ENCODE peak calls at places on chromosomes 4 and X, in four cellular contexts. D is left cardiac atrium, G is left lung, S is occipital lobe. C is an unnamed sample.
A peak's percentile ranks its signal among the peaks of the same experiment; 100 is the strongest.

GRCh38 chrX:3712080-3712869 is 1.2 kb downstream of the PRKX start:
- DNase-seq in G (no peak), D (peak; percentile 41), S (no peak), C (no peak)

GRCh38 chrX:109774706-109775105 is 41.6 kb upstream of the ACSL4 start:
- DNase-seq in D (no peak), G (no peak), S (no peak), C (no peak)

GRCh38 chr4:128376303-128376702 is 88.7 kb upstream of the PGRMC2 start:
- DNase-seq in G (no peak), S (no peak), D (no peak), C (no peak)

GRCh38 chr4:129064717-129065116 is 28.6 kb downstream of the SCLT1 start:
- DNase-seq in D (no peak), S (no peak), G (no peak), C (no peak)

GRCh38 chr4:75718529-75718928 is 5.8 kb upstream of the USO1 start:
- DNase-seq in S (no peak), G (no peak), D (no peak), C (no peak)

GRCh38 chr4:70718811-70719604 is 2.8 kb upstream of the RUFY3 start:
- DNase-seq in S (no peak), G (no peak), D (no peak), C (no peak)

GRCh38 chr4:158756588-158756987 is 12.2 kb upstream of the FNIP2 start:
- DNase-seq in D (no peak), G (no peak), S (no peak), C (no peak)

GRCh38 chr4:24219171-24219570 is 329.3 kb upstream of the PPARGC1A start:
- DNase-seq in G (no peak), D (no peak), S (no peak), C (no peak)

GRCh38 chr4:150164055-150164454 is 85.8 kb downstream of the DCLK2 start:
- DNase-seq in G (no peak), D (peak; percentile 38), S (no peak), C (no peak)

GRCh38 chr4:86181585-86181984 is 178.3 kb downstream of the MAPK10 start:
- DNase-seq in S (no peak), D (no peak), G (no peak), C (no peak)

GRCh38 chrX:110162867-110163266 is 155.0 kb downstream of the AMMECR1 start:
- DNase-seq in D (no peak), G (no peak), S (no peak), C (no peak)

GRCh38 chr4:133544097-133544496 is 395.0 kb downstream of the PCDH10 start:
- DNase-seq in S (no peak), D (no peak), G (no peak), C (no peak)

GRCh38 chr4:174475528-174475927 is 46.8 kb downstream of the HPGD start:
- DNase-seq in S (no peak), G (no peak), D (no peak), C (no peak)

GRCh38 chrX:11189097-11189496 is 78.0 kb downstream of the HCCS start:
- DNase-seq in S (no peak), G (no peak), D (no peak), C (no peak)

GRCh38 chrX:69032601-69033000 is 132.7 kb downstream of the PJA1 start:
- DNase-seq in G (no peak), D (no peak), S (no peak), C (no peak)

GRCh38 chrX:3177851-3178250 is 136.6 kb downstream of the ARSF start:
- DNase-seq in G (no peak), S (no peak), D (no peak), C (no peak)

GRCh38 chr4:133062851-133063250 is 86.2 kb upstream of the PCDH10 start:
- DNase-seq in D (no peak), G (no peak), S (no peak), C (no peak)

GRCh38 chr4:94897023-94897422 is 139.3 kb downstream of the BMPR1B start:
- DNase-seq in G (no peak), S (no peak), D (no peak), C (no peak)

GRCh38 chrX:100685997-100686305 is 42.0 kb downstream of the SRPX2 start:
- DNase-seq in D (no peak), G (no peak), S (no peak), C (no peak)

GRCh38 chr4:139171878-139172691 is 4.9 kb downstream of the ELF2 start:
- DNase-seq in D (no peak), S (no peak), G (no peak), C (no peak)

GRCh38 chrX:13357925-13358324 is 38.1 kb upstream of the ATXN3L start:
- DNase-seq in S (no peak), G (no peak), D (no peak), C (no peak)

GRCh38 chrX:47176101-47176740 is 17.4 kb upstream of the UBA1 start:
- DNase-seq in G (no peak), D (peak; percentile 13), S (no peak), C (no peak)

GRCh38 chr4:7650606-7651400 is 216.1 kb upstream of the PSAPL1 start:
- DNase-seq in G (no peak), D (no peak), S (no peak), C (no peak)

GRCh38 chrX:16212024-16212423 is 44.7 kb downstream of the MAGEB17 start:
- DNase-seq in G (no peak), D (no peak), S (no peak), C (no peak)

GRCh38 chr4:40995850-40996249 is 218.5 kb downstream of the APBB2 start:
- DNase-seq in G (no peak), S (no peak), D (no peak), C (no peak)

GRCh38 chrX:39907964-39908616 is 189.7 kb downstream of the BCOR start:
- DNase-seq in G (peak; percentile 85), D (peak; percentile 58), S (no peak), C (no peak)

C was measured in nucleus accumbens.